ENCODE peak calls at places on chromosomes 11 and 22, in ten cellular contexts. H is kidney glomerular epithelial cell; G is mucosa of descending colon; B is LoVo; Z is K562; J is stimulated activated CD4-positive, alpha-beta T cell treated with anti-CD3 and anti-CD28 coated beads, Interleukin-1b, Interleukin-23, amount 100 ng/mL, for 24 hours; W is neural crest cell; L is natural killer cell treated with Interleukin-12 subunit alpha and Interleukin-12 subunit beta and Interleukin-15 and Interleukin-18, amount 100 ng/mL, for 72 hours; E is foreskin keratinocyte; T is HTR-8/SVneo. I is an unnamed sample.
A peak's percentile ranks its signal among the peaks of the same experiment; 100 is the strongest.

GRCh38 chr11:44623321-44623715 is 57.9 kb downstream of the CD82 start:
- DNase-seq in H (no peak), G (no peak), B (no peak), Z (no peak), J (no peak), W (no peak), L (no peak), E (no peak), T (no peak), I (no peak)

GRCh38 chr11:112513417-112513816 is 252.8 kb upstream of the PLET1 start:
- DNase-seq in H (no peak), G (no peak), B (no peak), Z (no peak), J (no peak), W (no peak), L (no peak), E (no peak), T (no peak), I (no peak)

GRCh38 chr11:34051349-34052035 is at the start of gene CAPRIN1:
- DNase-seq in H (peak; percentile 89), G (peak; percentile 87), B (peak; percentile 90), Z (peak; percentile 88), J (peak; percentile 79), W (peak; percentile 80), L (peak; percentile 91), E (peak; percentile 84), T (peak; percentile 88), I (peak; percentile 93)

GRCh38 chr11:62553839-62554361 is 7.3 kb upstream of the AHNAK start:
- DNase-seq in H (peak; percentile 97), G (peak; percentile 53), B (peak; percentile 86), Z (no peak), J (no peak), W (no peak), L (no peak), E (peak; percentile 95), T (no peak), I (peak; percentile 93)

GRCh38 chr11:88886796-88887195 is 179.0 kb downstream of the GRM5 start:
- DNase-seq in H (peak; percentile 20), G (peak; percentile 64), B (peak; percentile 36), Z (peak; percentile 6), J (peak; percentile 5), W (peak; percentile 54), L (no peak), E (peak; percentile 13), T (no peak), I (peak; percentile 41)

GRCh38 chr22:20299736-20300136 is 20.1 kb downstream of the DGCR6L start:
- DNase-seq in H (no peak), G (no peak), B (peak; percentile 32), Z (no peak), J (no peak), W (no peak), L (no peak), E (peak; percentile 17), T (no peak), I (no peak)

GRCh38 chr11:128707671-128708070 is 13.8 kb downstream of the FLI1 start:
- DNase-seq in H (no peak), G (no peak), B (no peak), Z (no peak), J (no peak), W (no peak), L (no peak), E (peak; percentile 26), T (no peak), I (no peak)

GRCh38 chr11:122140535-122140934 is 24.5 kb upstream of the BLID start:
- DNase-seq in H (peak; percentile 18), G (no peak), B (no peak), Z (no peak), J (no peak), W (no peak), L (no peak), E (peak; percentile 92), T (no peak), I (peak; percentile 72)

GRCh38 chr11:11010624-11011127 is 152.8 kb upstream of the ZBED5 start:
- DNase-seq in H (peak; percentile 63), G (peak; percentile 72), B (peak; percentile 42), Z (no peak), J (no peak), W (no peak), L (no peak), E (peak; percentile 30), T (peak; percentile 33), I (no peak)

GRCh38 chr11:41289408-41289807 is 170.0 kb downstream of the LRRC4C start:
- DNase-seq in H (no peak), G (no peak), B (no peak), Z (no peak), J (no peak), W (no peak), L (no peak), E (no peak), T (no peak), I (no peak)